ENCODE peak calls at places on chromosome 7, in eight cellular contexts. M is left cardiac atrium, L is AG04449, Y is HS-27A, X is suprapubic skin, V is NCI-H1105, R is A172, S is epithelial cell of prostate. H is an unnamed sample.

GRCh38 chr7:124387056-124387455 is 354.2 kb upstream of the TMEM229A start:
- DNase-seq in L (no peak), X (no peak), Y (no peak), S (no peak), M (no peak), R (no peak), V (peak), H (no peak)

GRCh38 chr7:155129789-155130188 is 59.7 kb downstream of the HTR5A start:
- DNase-seq in X (no peak), V (no peak), L (no peak), S (no peak), M (no peak), R (no peak), Y (no peak), H (no peak)

GRCh38 chr7:30908681-30909080 is 3.0 kb upstream of the AQP1 start:
- DNase-seq in V (no peak), Y (no peak), L (no peak), M (no peak), S (no peak), X (no peak), R (no peak), H (no peak)

GRCh38 chr7:103540986-103541385 is 95.0 kb upstream of the SLC26A5 start:
- DNase-seq in L (no peak), M (peak), Y (no peak), V (no peak), X (no peak), S (no peak), R (peak), H (no peak)

GRCh38 chr7:111357691-111358090 is 204.6 kb downstream of the IMMP2L start:
- DNase-seq in X (no peak), R (peak), L (no peak), Y (no peak), M (no peak), V (no peak), S (peak), H (no peak)

GRCh38 chr7:2299131-2299829 is 15.0 kb downstream of the SNX8 start:
- DNase-seq in S (no peak), R (no peak), M (peak), L (no peak), Y (no peak), X (peak), V (no peak), H (peak)

GRCh38 chr7:27167170-27167505 is 1.8 kb upstream of the HOXA9 start:
- DNase-seq in Y (no peak), V (no peak), L (no peak), R (peak), X (peak), M (peak), S (no peak), H (no peak)

GRCh38 chr7:3937146-3937545 is 636.1 kb downstream of the SDK1 start:
- DNase-seq in R (no peak), L (no peak), V (no peak), S (no peak), X (no peak), M (no peak), Y (no peak), H (no peak)

GRCh38 chr7:50274361-50274760 is 30.2 kb upstream of the IKZF1 start:
- DNase-seq in S (no peak), L (no peak), M (no peak), V (no peak), Y (no peak), R (no peak), X (no peak), H (no peak)

GRCh38 chr7:16114071-16114470 is 307.3 kb downstream of the CRPPA start:
- DNase-seq in S (no peak), R (no peak), V (no peak), M (no peak), L (no peak), Y (no peak), X (no peak), H (no peak)

GRCh38 chr7:16004661-16005060 is 318.2 kb upstream of the MEOX2 start:
- DNase-seq in X (no peak), M (no peak), R (no peak), Y (no peak), V (no peak), L (no peak), S (no peak), H (no peak)

H was measured in BJ.